ENCODE peak calls at places on chromosomes 1 and 21, in five cellular contexts. B is trophoblast cell, S is H9, I is mesenchymal stem cell, C is H1. Q is an unnamed sample.
A peak's percentile ranks its signal among the peaks of the same experiment; 100 is the strongest.

GRCh38 chr1:114008352-114009041 is 29.2 kb downstream of the OLFML3 start:
- DNase-seq in B (peak; percentile 89), S (no peak), C (no peak), I (peak; percentile 26), Q (no peak)

GRCh38 chr1:166947398-166948043 is 27.8 kb downstream of the ILDR2 start:
- DNase-seq in C (peak; percentile 65), S (peak; percentile 58), I (peak; percentile 69), B (peak; percentile 62), Q (peak; percentile 94)

GRCh38 chr1:12031039-12031980 is 12.0 kb downstream of the MIIP start:
- DNase-seq in S (peak; percentile 49), I (peak; percentile 27), B (peak; percentile 72), C (peak; percentile 73), Q (no peak)

GRCh38 chr1:79055856-79056255 is 49.3 kb upstream of the ADGRL4 start:
- DNase-seq in C (no peak), I (no peak), B (no peak), S (no peak), Q (no peak)

GRCh38 chr1:7043729-7044470 is 258.6 kb downstream of the CAMTA1 start:
- DNase-seq in C (no peak), B (no peak), I (no peak), S (peak; percentile 39), Q (no peak)

GRCh38 chr1:11882814-11883538 is 24.2 kb upstream of the NPPB start:
- DNase-seq in S (peak; percentile 80), C (no peak), I (no peak), B (peak; percentile 25), Q (no peak)

GRCh38 chr1:159429074-159429861 is 2.7 kb upstream of the OR10J4 start:
- DNase-seq in I (no peak), S (no peak), B (peak; percentile 50), C (no peak), Q (no peak)

GRCh38 chr1:238653693-238654321 is 732.6 kb upstream of the CHRM3 start:
- DNase-seq in B (peak; percentile 5), S (no peak), I (peak; percentile 22), C (no peak), Q (no peak)

GRCh38 chr1:8169364-8170058 is 143.4 kb upstream of the ERRFI1 start:
- DNase-seq in S (no peak), I (peak; percentile 79), C (no peak), B (peak; percentile 59), Q (no peak)

GRCh38 chr1:22749919-22750670 is 39.5 kb downstream of the EPHB2 start:
- DNase-seq in B (peak; percentile 84), I (peak; percentile 99), S (no peak), C (no peak), Q (no peak)

GRCh38 chr1:235203428-235203827 is 42.4 kb upstream of the RBM34 start:
- DNase-seq in I (no peak), B (no peak), C (no peak), S (no peak), Q (no peak)

GRCh38 chr1:154219511-154219910 is 1.2 kb upstream of the UBAP2L start:
- DNase-seq in C (no peak), S (no peak), I (no peak), B (peak; percentile 23), Q (no peak)

GRCh38 chr1:239761509-239761908 is 330.2 kb upstream of the FMN2 start:
- DNase-seq in C (no peak), B (no peak), S (no peak), I (no peak), Q (no peak)

GRCh38 chr1:55896210-55896609 is 681.0 kb upstream of the USP24 start:
- DNase-seq in S (no peak), B (no peak), I (no peak), C (no peak), Q (no peak)

GRCh38 chr1:10045480-10046355 is 13.0 kb downstream of the UBE4B start:
- DNase-seq in S (no peak), B (no peak), I (peak; percentile 74), C (no peak), Q (no peak)

GRCh38 chr1:245058882-245059281 is 95.9 kb upstream of the KIF26B start:
- DNase-seq in I (no peak), C (no peak), B (no peak), S (no peak), Q (no peak)
- H2AK5ac ChIP-seq in I (no peak overlapping the region), C (no peak overlapping the region), B (no peak overlapping the region), S (no peak overlapping the region), Q (no peak overlapping the region)

DNA sequence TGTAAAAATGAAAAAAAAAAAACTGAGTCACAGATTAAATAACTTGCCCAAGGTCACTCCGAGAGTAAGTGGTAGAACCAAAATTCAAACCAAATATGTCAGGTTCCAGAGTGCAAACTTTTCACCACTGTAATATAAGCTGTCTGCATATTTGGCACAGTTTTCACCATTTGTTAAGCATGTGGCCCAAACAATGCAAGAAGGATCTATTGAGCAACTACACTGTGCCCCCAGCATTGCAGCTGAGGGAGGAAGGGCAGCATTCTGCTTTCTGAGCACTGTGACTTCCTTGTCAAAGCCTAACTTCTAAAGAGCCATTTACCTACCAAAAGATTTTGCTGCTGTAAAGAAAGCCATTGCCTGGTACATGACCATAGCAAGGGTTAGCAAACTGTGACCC is 133.4 kb downstream of the SYT2 start:
- DNase-seq in C (no peak), S (no peak), B (no peak), I (no peak), Q (no peak)
- H2BK5ac ChIP-seq in C (no peak overlapping the region), S (no peak overlapping the region), B (no peak overlapping the region), I (no peak overlapping the region), Q (no peak overlapping the region)

DNA sequence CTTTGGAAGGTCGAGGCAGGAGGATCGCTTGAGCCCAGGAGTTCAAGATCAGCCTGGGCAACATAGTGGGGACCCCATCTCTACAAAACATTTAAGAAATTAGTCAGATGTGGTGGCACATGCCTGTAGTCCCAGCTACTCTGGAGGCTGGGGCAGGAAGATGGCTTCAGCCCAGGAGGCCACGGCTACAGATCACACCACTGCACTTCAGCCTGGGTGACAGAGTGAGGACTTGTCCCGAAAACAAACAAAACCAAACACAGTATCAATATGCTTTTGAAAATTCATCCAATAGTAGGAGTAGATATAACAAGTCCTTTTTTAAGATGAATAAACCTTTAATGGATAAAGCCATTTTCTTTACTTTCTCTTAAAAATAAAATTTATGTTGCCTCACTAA is 8.5 kb downstream of the APP start:
- DNase-seq in B (no peak), I (no peak), C (no peak), S (no peak), Q (no peak)
- H2BK12ac ChIP-seq in B (no peak overlapping the region), I (no peak overlapping the region), C (no peak overlapping the region), S (no peak overlapping the region), Q (no peak overlapping the region)

GRCh38 chr1:117734403-117734802 is 128.6 kb downstream of the TENT5C start:
- DNase-seq in S (no peak), C (no peak), I (no peak), B (no peak), Q (no peak)
- H2AK5ac ChIP-seq in S (no peak overlapping the region), C (no peak overlapping the region), I (peak overlapping the region; percentile 17), B (no peak overlapping the region), Q (no peak overlapping the region)

DNA sequence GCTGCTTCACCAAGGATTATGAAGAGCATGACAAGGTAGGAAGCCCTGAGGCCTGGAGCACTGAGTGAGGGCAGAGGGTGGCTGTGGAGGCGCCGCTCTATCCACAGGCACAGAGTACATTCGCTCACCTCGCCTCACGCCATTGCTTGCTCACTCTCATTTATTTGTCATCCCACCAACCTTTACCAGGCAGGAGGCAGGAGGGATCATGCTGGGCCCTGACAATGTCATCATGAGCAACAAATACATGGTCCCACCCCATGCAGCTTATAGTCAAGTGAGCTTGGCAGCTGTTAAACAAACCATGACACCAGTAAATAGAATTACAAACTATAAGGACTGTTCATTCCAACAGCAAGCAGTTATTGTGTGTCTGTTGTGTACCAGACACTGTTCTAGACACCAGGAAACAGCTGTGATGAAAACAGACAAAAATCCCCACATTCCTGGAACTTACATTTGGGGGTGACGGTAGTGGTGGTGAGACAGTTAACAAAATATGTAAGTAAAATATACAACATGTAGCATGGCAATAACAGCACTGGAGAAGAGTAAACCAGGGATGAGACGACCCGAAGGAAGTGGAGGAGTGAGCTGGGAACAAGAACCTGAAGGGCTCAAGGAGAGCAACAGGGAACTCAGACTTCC is 6.9 kb downstream of the CSF1 start:
- DNase-seq in B (no peak), C (no peak), I (peak; percentile 59), S (no peak), Q (no peak)
- H2BK5ac ChIP-seq in B (no peak overlapping the region), C (no peak overlapping the region), I (no peak overlapping the region), S (no peak overlapping the region), Q (no peak overlapping the region)

GRCh38 chr1:39812913-39813312 is 24.2 kb upstream of the BMP8B start:
- DNase-seq in I (no peak), S (no peak), B (no peak), C (no peak), Q (no peak)

GRCh38 chr1:39805385-39805784 is 16.7 kb upstream of the BMP8B start:
- DNase-seq in C (no peak), S (no peak), I (no peak), B (no peak), Q (no peak)

DNA sequence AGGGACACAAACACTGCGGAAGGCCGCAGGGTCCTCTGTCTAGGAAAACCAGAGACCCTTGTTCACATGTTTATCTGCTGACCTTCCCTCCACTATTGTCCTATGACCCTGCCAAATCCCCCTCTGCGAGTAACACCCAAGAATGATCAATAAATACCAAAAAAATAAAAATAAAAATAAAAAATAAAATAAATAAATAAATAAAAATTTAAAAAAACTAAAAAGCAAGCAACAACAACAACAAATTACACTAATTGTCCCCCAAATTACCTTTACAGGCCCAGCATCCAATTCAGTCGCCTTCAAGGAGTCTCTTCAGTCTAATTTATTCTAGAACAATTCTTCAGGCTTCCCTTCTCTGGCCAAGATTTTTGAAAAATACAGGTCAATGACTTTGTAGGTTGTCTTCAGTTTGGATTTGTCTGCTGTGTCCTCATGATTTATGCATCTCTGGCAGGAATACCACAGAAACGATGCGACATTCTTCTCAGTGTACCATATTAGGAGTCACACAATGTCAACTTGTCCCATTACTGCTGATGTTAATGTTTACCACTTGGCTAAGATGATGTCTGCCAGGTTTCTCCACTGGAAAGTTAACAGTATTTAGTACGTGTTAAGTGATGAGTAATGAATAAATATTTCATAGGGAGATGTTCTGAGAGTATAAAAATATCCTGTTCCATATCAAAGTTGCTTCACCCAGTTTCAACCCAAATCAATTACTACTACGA is 20.3 kb upstream of the BMP8B start:
- DNase-seq in S (no peak), I (no peak), C (no peak), B (no peak), Q (no peak)
- H2BK12ac ChIP-seq in S (no peak overlapping the region), I (no peak overlapping the region), C (no peak overlapping the region), B (no peak overlapping the region), Q (no peak overlapping the region)

GRCh38 chr1:41611068-41611931 is 126.8 kb upstream of the EDN2 start:
- DNase-seq in C (no peak), B (no peak), I (no peak), S (no peak), Q (no peak)
- H2AK5ac ChIP-seq in C (no peak overlapping the region), B (no peak overlapping the region), I (no peak overlapping the region), S (no peak overlapping the region), Q (no peak overlapping the region)

DNA sequence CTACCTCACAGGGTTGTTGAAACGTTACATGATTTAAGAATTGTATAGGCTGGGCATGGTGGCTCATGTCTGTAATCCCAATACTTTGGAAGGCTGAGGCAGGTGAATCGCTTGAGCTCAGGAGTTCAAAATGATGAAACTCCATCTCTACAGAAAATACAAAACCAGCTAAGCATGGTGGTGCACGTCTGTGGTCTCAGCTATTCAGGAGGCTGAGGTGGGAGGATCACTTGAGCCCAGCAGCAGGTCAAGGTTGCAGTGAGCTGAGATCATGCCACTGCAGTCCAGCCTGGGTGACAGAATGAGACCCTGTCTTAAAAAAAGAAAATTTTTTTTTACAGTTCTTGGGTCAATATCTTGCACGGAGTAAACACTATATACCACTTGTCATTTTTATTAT is 8.2 kb downstream of the PHLDA3 start:
- DNase-seq in I (no peak), B (no peak), S (no peak), C (no peak), Q (no peak)
- H2BK5ac ChIP-seq in I (peak overlapping the region; percentile 19), B (peak overlapping the region; percentile 67), S (no peak overlapping the region), C (no peak overlapping the region), Q (no peak overlapping the region)

GRCh38 chr21:14602418-14602987 is 56.4 kb upstream of the SAMSN1 start:
- DNase-seq in B (no peak), I (peak; percentile 14), C (no peak), S (no peak), Q (no peak)
- H2BK12ac ChIP-seq in B (no peak overlapping the region), I (no peak overlapping the region), C (no peak overlapping the region), S (no peak overlapping the region), Q (no peak overlapping the region)

Q was measured in neuronal stem cell.